ENCODE peak calls at places on chromosomes 1 and 21, in seven cellular contexts. S is left ventricle myocardium inferior, T is Panc1, Z is BE2C, Y is sigmoid colon, M is stomach, C is cardiac muscle cell. E is an unnamed sample.
A peak's percentile ranks its signal among the peaks of the same experiment; 100 is the strongest.

GRCh38 chr1:21623411-21623961 is 45.7 kb downstream of the RAP1GAP start:
- DNase-seq in S (no peak), T (no peak), Z (peak; percentile 77), Y (no peak), M (peak; percentile 97), C (no peak), E (no peak)

GRCh38 chr1:94239796-94240195 is 2.4 kb upstream of the ARHGAP29 start:
- DNase-seq in S (no peak), T (no peak), Z (no peak), Y (no peak), M (no peak), C (no peak), E (no peak)

GRCh38 chr1:3136532-3136931 is 67.5 kb downstream of the PRDM16 start:
- DNase-seq in S (no peak), T (no peak), Z (no peak), Y (no peak), M (no peak), C (no peak), E (no peak)

GRCh38 chr1:59020151-59020997 is 236.5 kb upstream of the JUN start:
- DNase-seq in S (peak; percentile 30), T (peak; percentile 51), Z (no peak), Y (peak; percentile 84), M (peak; percentile 56), C (peak; percentile 78), E (peak; percentile 84)

GRCh38 chr1:235329139-235329808 is 904 bp downstream of the GGPS1 start:
- DNase-seq in S (no peak), T (peak; percentile 35), Z (peak; percentile 43), Y (peak; percentile 72), M (peak; percentile 48), C (no peak), E (peak; percentile 84)

GRCh38 chr1:180563013-180563827 is 4.5 kb downstream of the OVAAL start:
- DNase-seq in S (no peak), T (no peak), Z (no peak), Y (no peak), M (no peak), C (peak; percentile 49), E (no peak)

GRCh38 chr1:32939655-32940371 is 24.8 kb downstream of the RNF19B start:
- DNase-seq in S (peak; percentile 56), T (no peak), Z (no peak), Y (no peak), M (no peak), C (peak; percentile 95), E (no peak)

GRCh38 chr1:33660244-33660643 is 187.8 kb downstream of the ZSCAN20 start:
- DNase-seq in S (no peak), T (no peak), Z (no peak), Y (no peak), M (no peak), C (no peak), E (no peak)

GRCh38 chr1:231951399-231951798 is 324.8 kb downstream of the DISC1 start:
- DNase-seq in S (no peak), T (no peak), Z (no peak), Y (no peak), M (no peak), C (no peak), E (no peak)

GRCh38 chr21:46381521-46381920 is 57.6 kb downstream of the PCNT start:
- DNase-seq in S (no peak), T (no peak), Z (no peak), Y (no peak), M (no peak), C (no peak), E (no peak)

GRCh38 chr1:169901119-169901518 is 7.4 kb upstream of the SCYL3 start:
- DNase-seq in S (no peak), T (no peak), Z (no peak), Y (no peak), M (no peak), C (no peak), E (no peak)

GRCh38 chr1:28370220-28371010 is 875 bp downstream of the PHACTR4 start:
- DNase-seq in S (no peak), T (no peak), Z (peak; percentile 24), Y (peak; percentile 24), M (no peak), C (peak; percentile 45), E (peak; percentile 36)

GRCh38 chr1:216456682-216457081 is 33.4 kb upstream of the USH2A start:
- DNase-seq in S (no peak), T (no peak), Z (peak; percentile 87), Y (no peak), M (no peak), C (peak; percentile 56), E (no peak)

GRCh38 chr1:25522240-25522639 is 21.2 kb upstream of the LDLRAP1 start:
- DNase-seq in S (no peak), T (no peak), Z (no peak), Y (no peak), M (no peak), C (no peak), E (peak; percentile 57)

GRCh38 chr1:206700445-206701036 is 15.8 kb downstream of the MAPKAPK2 start:
- DNase-seq in S (no peak), T (no peak), Z (no peak), Y (peak; percentile 53), M (no peak), C (peak; percentile 66), E (no peak)

GRCh38 chr1:88773540-88774150 is 89.6 kb downstream of the PKN2 start:
- DNase-seq in S (no peak), T (peak; percentile 35), Z (no peak), Y (no peak), M (no peak), C (peak; percentile 25), E (no peak)

GRCh38 chr1:202189919-202190715 is 3.5 kb upstream of the LGR6 start:
- DNase-seq in S (no peak), T (no peak), Z (no peak), Y (no peak), M (no peak), C (no peak), E (no peak)

GRCh38 chr1:239126881-239127280 is 259.5 kb upstream of the CHRM3 start:
- DNase-seq in S (no peak), T (no peak), Z (no peak), Y (no peak), M (no peak), C (no peak), E (no peak)

GRCh38 chr1:213061263-213061662 is 10.2 kb downstream of the RPS6KC1 start:
- DNase-seq in S (no peak), T (no peak), Z (no peak), Y (no peak), M (no peak), C (no peak), E (no peak)

GRCh38 chr1:62508187-62508758 is 71.4 kb downstream of the USP1 start:
- DNase-seq in S (no peak), T (peak; percentile 18), Z (peak; percentile 12), Y (no peak), M (no peak), C (peak; percentile 74), E (no peak)

GRCh38 chr21:32768530-32768929 is 3.0 kb downstream of the PAXBP1 start:
- DNase-seq in S (no peak), T (no peak), Z (no peak), Y (no peak), M (no peak), C (no peak), E (no peak)

GRCh38 chr1:12177999-12178441 is 11.2 kb downstream of the TNFRSF1B start:
- DNase-seq in S (peak; percentile 81), T (no peak), Z (peak; percentile 50), Y (peak; percentile 91), M (peak; percentile 63), C (peak; percentile 92), E (no peak)

GRCh38 chr21:16028163-16028562 is 298.4 kb downstream of the USP25 start:
- DNase-seq in S (no peak), T (no peak), Z (no peak), Y (no peak), M (no peak), C (no peak), E (no peak)
- H3K4me1 ChIP-seq in S (no peaks in the 10 kb centered on the region), T (no peaks in the 10 kb centered on the region), Z (no peaks in the 10 kb centered on the region), Y (no peaks in the 10 kb centered on the region), M (no peaks in the 10 kb centered on the region), C (no peaks in the 10 kb centered on the region), E (no peaks in the 10 kb centered on the region)

GRCh38 chr1:165854101-165854845 is 26.9 kb downstream of the UCK2 start:
- DNase-seq in S (no peak), T (no peak), Z (peak; percentile 27), Y (no peak), M (no peak), C (peak; percentile 94), E (no peak)

GRCh38 chr1:165853528-165854075 is 26.2 kb downstream of the UCK2 start:
- DNase-seq in S (no peak), T (no peak), Z (no peak), Y (no peak), M (no peak), C (no peak), E (no peak)

GRCh38 chr1:165852896-165853295 is 25.5 kb downstream of the UCK2 start:
- DNase-seq in S (no peak), T (no peak), Z (no peak), Y (no peak), M (no peak), C (no peak), E (no peak)

GRCh38 chr1:165849336-165850133 is 22.1 kb downstream of the UCK2 start:
- DNase-seq in S (no peak), T (no peak), Z (no peak), Y (no peak), M (no peak), C (no peak), E (no peak)

DNA sequence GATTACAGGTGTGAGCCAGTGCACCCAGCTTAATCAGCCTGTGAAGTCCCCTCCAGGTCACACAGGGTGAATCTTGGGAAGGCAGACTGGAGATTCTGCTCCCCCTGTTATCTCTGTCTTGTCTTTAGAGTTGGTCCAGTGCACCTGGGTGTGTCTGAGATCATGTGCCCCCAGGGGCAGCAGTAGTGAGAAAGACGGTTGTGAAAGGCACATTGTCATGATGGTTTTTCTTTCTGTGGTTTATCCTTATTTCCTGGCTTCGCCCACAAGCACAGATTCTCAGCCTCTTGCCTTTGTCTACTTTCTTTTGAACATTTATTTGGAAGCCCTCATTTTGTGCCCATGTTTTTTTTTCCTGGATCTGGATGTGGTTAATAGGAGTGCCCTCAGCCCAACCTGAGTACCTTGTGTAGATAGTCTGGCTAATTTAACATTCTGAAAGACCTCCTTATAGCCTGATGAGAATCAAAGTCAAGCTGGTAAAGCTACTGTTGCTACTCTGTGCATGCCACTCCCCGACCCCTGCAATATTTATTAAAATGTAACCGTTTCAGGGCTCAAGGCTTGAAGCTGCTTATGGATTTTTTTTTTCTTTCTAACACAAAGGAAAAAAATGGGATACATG is 23.7 kb downstream of the UCK2 start:
- DNase-seq in S (no peak), T (no peak), Z (no peak), Y (no peak), M (no peak), C (no peak), E (no peak)
- H3K4me1 ChIP-seq in S (peaks cover 30% of the 10 kb centered on the region), T (peaks cover 22% of the 10 kb centered on the region), Z (peaks cover 35% of the 10 kb centered on the region), Y (no peaks in the 10 kb centered on the region), M (peaks cover 15% of the 10 kb centered on the region), C (peaks cover 28% of the 10 kb centered on the region), E (peaks cover 63% of the 10 kb centered on the region)

DNA sequence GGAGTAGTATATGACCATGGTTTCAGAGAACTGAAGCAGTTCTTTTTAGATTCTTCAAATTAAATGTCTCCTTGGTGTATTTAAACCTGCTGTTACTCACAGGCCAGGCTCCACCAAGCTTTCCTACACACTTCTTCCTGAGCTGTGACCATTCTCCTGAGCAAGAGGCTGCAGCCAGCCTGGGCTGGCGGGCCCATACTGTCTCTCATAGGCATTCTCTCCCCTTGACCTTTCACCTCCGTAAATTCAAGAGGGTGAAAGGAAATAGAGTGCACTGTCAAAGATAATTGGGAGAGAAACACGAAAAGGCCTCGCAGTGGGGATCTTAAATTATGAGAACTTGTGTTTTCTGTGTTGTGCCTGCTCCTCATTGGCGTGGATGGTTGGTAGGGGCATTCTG is 2.3 kb downstream of the ARF1 start:
- DNase-seq in S (peak; percentile 6), T (no peak), Z (no peak), Y (no peak), M (no peak), C (no peak), E (peak; percentile 47)
- H3K4me1 ChIP-seq in S (peaks cover 88% of the 10 kb centered on the region), T (peaks cover 64% of the 10 kb centered on the region), Z (peaks cover 6% of the 10 kb centered on the region), Y (peaks cover 3% of the 10 kb centered on the region), M (peaks cover 78% of the 10 kb centered on the region), C (peaks cover 59% of the 10 kb centered on the region), E (peaks cover 83% of the 10 kb centered on the region)

GRCh38 chr1:230592848-230593247 is 49.4 kb upstream of the COG2 start:
- DNase-seq in S (no peak), T (no peak), Z (no peak), Y (no peak), M (no peak), C (no peak), E (no peak)
- H3K4me1 ChIP-seq in S (no peaks in the 10 kb centered on the region), T (no peaks in the 10 kb centered on the region), Z (peaks cover 4% of the 10 kb centered on the region), Y (no peaks in the 10 kb centered on the region), M (no peaks in the 10 kb centered on the region), C (no peaks in the 10 kb centered on the region), E (no peaks in the 10 kb centered on the region)